ENCODE peak calls at places on chromosome 6, in five cellular contexts. A is substantia nigra, I is cerebellar cortex, P is amniotic stem cell, Z is amniotic epithelial cell. N is an unnamed sample.

GRCh38 chr6:6201200-6201599 is 119.3 kb downstream of the F13A1 start:
- DNase-seq in A (no peak), I (no peak), Z (no peak), P (no peak), N (no peak)

GRCh38 chr6:41955412-41955811 is 13.8 kb upstream of the CCND3 start:
- DNase-seq in Z (no peak), I (no peak), A (no peak), P (no peak), N (no peak)

GRCh38 chr6:137856138-137856898 is 10.7 kb upstream of the TNFAIP3 start:
- DNase-seq in A (no peak), P (no peak), Z (no peak), I (no peak), N (peak; percentile 41)

GRCh38 chr6:140230282-140230681 is 855.8 kb upstream of the CITED2 start:
- DNase-seq in I (no peak), A (no peak), P (no peak), Z (no peak), N (no peak)

GRCh38 chr6:683742-684440 is 9.0 kb downstream of the EXOC2 start:
- DNase-seq in A (no peak), Z (peak; percentile 92), I (peak; percentile 7), P (peak; percentile 82), N (no peak)

GRCh38 chr6:130559166-130559565 is 193.3 kb downstream of the TMEM200A start:
- DNase-seq in Z (peak; percentile 76), I (no peak), A (no peak), P (no peak), N (no peak)

GRCh38 chr6:49269190-49269589 is 193.9 kb downstream of the MMUT start:
- DNase-seq in I (no peak), A (no peak), P (no peak), Z (peak; percentile 28), N (no peak)

GRCh38 chr6:50655848-50656453 is 57.4 kb upstream of the TFAP2D start:
- DNase-seq in Z (no peak), I (no peak), A (no peak), P (no peak), N (no peak)

GRCh38 chr6:30156262-30156599 is 4.8 kb downstream of the TRIM10 start:
- DNase-seq in A (no peak), P (no peak), Z (peak; percentile 34), I (no peak), N (no peak)

GRCh38 chr6:3202999-3203696 is 24.3 kb downstream of the TUBB2B start:
- DNase-seq in P (no peak), Z (peak; percentile 98), I (no peak), A (no peak), N (no peak)

GRCh38 chr6:159808647-159809046 is 8.6 kb downstream of the PNLDC1 start:
- DNase-seq in Z (no peak), P (no peak), A (no peak), I (no peak), N (no peak)

GRCh38 chr6:168326294-168327261 is 7.0 kb upstream of the DACT2 start:
- DNase-seq in P (no peak), A (no peak), Z (peak; percentile 89), I (no peak), N (peak; percentile 45)

GRCh38 chr6:53391170-53391569 is 42.4 kb upstream of the ELOVL5 start:
- DNase-seq in I (peak; percentile 20), A (no peak), P (no peak), Z (peak; percentile 16), N (peak; percentile 8)

GRCh38 chr6:111283707-111284106 is 196.4 kb downstream of the SLC16A10 start:
- DNase-seq in Z (no peak), A (no peak), P (no peak), I (no peak), N (no peak)

GRCh38 chr6:26305097-26305841 is 59.7 kb upstream of the BTN3A2 start:
- DNase-seq in I (peak; percentile 76), Z (peak; percentile 77), A (no peak), P (peak; percentile 71), N (no peak)

GRCh38 chr6:157713451-157714152 is 109.4 kb upstream of the SNX9 start:
- DNase-seq in Z (no peak), I (no peak), P (no peak), A (no peak), N (no peak)

GRCh38 chr6:1619666-1620503 is 10.2 kb downstream of the FOXC1 start:
- DNase-seq in I (no peak), A (no peak), P (no peak), Z (no peak), N (no peak)

GRCh38 chr6:16844183-16844582 is 82.9 kb upstream of the ATXN1 start:
- DNase-seq in A (no peak), Z (no peak), P (no peak), I (no peak), N (no peak)

GRCh38 chr6:36743538-36744441 is 46.2 kb downstream of the RAB44 start:
- DNase-seq in A (no peak), P (no peak), I (no peak), Z (no peak), N (no peak)